ENCODE peak calls at places on chromosomes 3 and 15, in seven cellular contexts. L, G, M, Q, F, A and O are unnamed samples.

GRCh38 chr3:141393151-141394076 is 25.1 kb downstream of the ZBTB38 start:
- DNase-seq in L (peak), G (no peak), M (peak), Q (no peak), F (peak), A (no peak), O (no peak)

GRCh38 chr3:139455855-139456254 is 20.5 kb downstream of the RBP2 start:
- DNase-seq in L (no peak), G (no peak), M (peak), Q (no peak), F (no peak), A (no peak), O (peak)

GRCh38 chr3:129618901-129619671 is 12.6 kb upstream of the PLXND1 start:
- DNase-seq in L (no peak), G (no peak), M (no peak), Q (peak), F (no peak), A (no peak), O (no peak)

GRCh38 chr15:40243126-40243810 is 4.4 kb downstream of the PAK6 start:
- DNase-seq in L (no peak), G (no peak), M (no peak), Q (no peak), F (no peak), A (no peak), O (no peak)

GRCh38 chr3:186909078-186909853 is 21.1 kb upstream of the ST6GAL1 start:
- DNase-seq in L (no peak), G (no peak), M (no peak), Q (peak), F (no peak), A (peak), O (no peak)

GRCh38 chr15:82414536-82415191 is 15.0 kb upstream of the GOLGA6L9 start:
- DNase-seq in L (no peak), G (no peak), M (no peak), Q (no peak), F (peak), A (no peak), O (no peak)

GRCh38 chr15:99997112-99997651 is 263.9 kb upstream of the LYSMD4 start:
- DNase-seq in L (no peak), G (no peak), M (no peak), Q (no peak), F (no peak), A (no peak), O (no peak)

GRCh38 chr3:39177708-39178332 is 14.6 kb downstream of the XIRP1 start:
- DNase-seq in L (peak), G (peak), M (peak), Q (peak), F (peak), A (peak), O (peak)

GRCh38 chr3:147231111-147231510 is 175.2 kb downstream of the ZIC4 start:
- DNase-seq in L (no peak), G (no peak), M (no peak), Q (no peak), F (no peak), A (no peak), O (no peak)

GRCh38 chr3:187520027-187520945 is 149.9 kb downstream of the SST start:
- DNase-seq in L (peak), G (no peak), M (no peak), Q (no peak), F (no peak), A (no peak), O (peak)

GRCh38 chr3:171863920-171864319 is 20.8 kb downstream of the TMEM212 start:
- DNase-seq in L (no peak), G (no peak), M (no peak), Q (no peak), F (no peak), A (no peak), O (no peak)

GRCh38 chr15:36090276-36090946 is 489.0 kb upstream of the CDIN1 start:
- DNase-seq in L (no peak), G (no peak), M (no peak), Q (no peak), F (peak), A (no peak), O (no peak)

GRCh38 chr3:61955483-61955882 is 394.1 kb downstream of the PTPRG start:
- DNase-seq in L (no peak), G (no peak), M (no peak), Q (no peak), F (no peak), A (no peak), O (no peak)

GRCh38 chr15:86139828-86140227 is 60.2 kb downstream of the AGBL1 start:
- DNase-seq in L (no peak), G (no peak), M (peak), Q (no peak), F (no peak), A (no peak), O (no peak)

GRCh38 chr15:66942649-66943390 is 122.6 kb upstream of the SMAD3 start:
- DNase-seq in L (no peak), G (no peak), M (no peak), Q (no peak), F (no peak), A (no peak), O (no peak)

GRCh38 chr15:90465140-90465929 is 64.4 kb upstream of the CRTC3 start:
- DNase-seq in L (peak), G (no peak), M (no peak), Q (no peak), F (peak), A (no peak), O (peak)

GRCh38 chr15:99343836-99344551 is 92.7 kb downstream of the LRRC28 start:
- DNase-seq in L (peak), G (no peak), M (peak), Q (no peak), F (no peak), A (peak), O (no peak)

GRCh38 chr15:74252291-74253080 is 16.4 kb downstream of the CCDC33 start:
- DNase-seq in L (peak), G (no peak), M (no peak), Q (no peak), F (peak), A (no peak), O (peak)

GRCh38 chr3:146308682-146309081 is 57.8 kb upstream of the PLSCR4 start:
- DNase-seq in L (peak), G (no peak), M (peak), Q (no peak), F (peak), A (no peak), O (peak)

GRCh38 chr3:195754141-195754540 is 33.4 kb downstream of the MUC20 start:
- DNase-seq in L (no peak), G (no peak), M (no peak), Q (peak), F (no peak), A (no peak), O (no peak)

GRCh38 chr3:58667229-58667628 is 655 bp upstream of the FAM3D start:
- DNase-seq in L (no peak), G (no peak), M (no peak), Q (no peak), F (no peak), A (no peak), O (no peak)

GRCh38 chr15:51281368-51281967 is 56.9 kb downstream of the CYP19A1 start:
- DNase-seq in L (peak), G (peak), M (peak), Q (peak), F (peak), A (no peak), O (peak)

GRCh38 chr3:126607214-126607908 is 47.6 kb downstream of the TXNRD3 start:
- DNase-seq in L (peak), G (peak), M (no peak), Q (no peak), F (peak), A (no peak), O (peak)

GRCh38 chr3:154615451-154615850 is 185.5 kb upstream of the GPR149 start:
- DNase-seq in L (no peak), G (no peak), M (no peak), Q (no peak), F (no peak), A (no peak), O (no peak)

GRCh38 chr3:13235079-13235478 is 161.8 kb upstream of the IQSEC1 start:
- DNase-seq in L (no peak), G (no peak), M (no peak), Q (no peak), F (no peak), A (no peak), O (no peak)

GRCh38 chr15:98724017-98724416 is 75.7 kb downstream of the IGF1R start:
- DNase-seq in L (no peak), G (no peak), M (no peak), Q (no peak), F (no peak), A (no peak), O (no peak)

GRCh38 chr3:105238367-105238766 is 128.3 kb upstream of the ALCAM start:
- DNase-seq in L (no peak), G (no peak), M (no peak), Q (no peak), F (no peak), A (no peak), O (no peak)

GRCh38 chr15:79433610-79434009 is 1.5 kb downstream of the MINAR1 start:
- DNase-seq in L (no peak), G (no peak), M (no peak), Q (no peak), F (no peak), A (no peak), O (no peak)

GRCh38 chr3:64074895-64075679 is 51.8 kb upstream of the PSMD6 start:
- DNase-seq in L (no peak), G (no peak), M (no peak), Q (no peak), F (no peak), A (no peak), O (no peak)

GRCh38 chr3:31466016-31466415 is 66.7 kb upstream of the STT3B start:
- DNase-seq in L (peak), G (no peak), M (no peak), Q (no peak), F (peak), A (no peak), O (peak)

GRCh38 chr15:22973286-22973685 is 6.9 kb downstream of the CYFIP1 start:
- DNase-seq in L (no peak), G (no peak), M (no peak), Q (no peak), F (no peak), A (no peak), O (no peak)

GRCh38 chr3:113746069-113746954 is at the start of gene NAA50:
- DNase-seq in L (peak), G (peak), M (peak), Q (peak), F (peak), A (peak), O (peak)

GRCh38 chr3:30428251-30428650 is 178.2 kb upstream of the TGFBR2 start:
- DNase-seq in L (peak), G (no peak), M (no peak), Q (no peak), F (no peak), A (no peak), O (peak)

GRCh38 chr3:104628185-104628789 is 738.4 kb upstream of the ALCAM start:
- DNase-seq in L (peak), G (no peak), M (peak), Q (no peak), F (peak), A (no peak), O (peak)

GRCh38 chr15:39028069-39028468 is 463.5 kb upstream of the RASGRP1 start:
- DNase-seq in L (peak), G (no peak), M (no peak), Q (no peak), F (no peak), A (no peak), O (peak)